ENCODE peak calls at places on chromosome 16, in five cellular contexts. J is tibial artery, D is fibroblast of lung, V is heart left ventricle, O is tibial nerve. U is an unnamed sample. For H3K4me1, the result is how much of the 10 kb centered on the place peaks cover.

GRCh38 chr16:8370374-8371015 is 219.8 kb downstream of the TMEM114 start:
- DNase-seq in J (no peak), D (peak), V (no peak), O (no peak), U (no peak)

GRCh38 chr16:73047536-73048291 is at the start of gene ZFHX3:
- DNase-seq in J (peak), D (peak), V (peak), O (peak), U (peak)

GRCh38 chr16:46573834-46574159 is 47.4 kb downstream of the SHCBP1 start:
- DNase-seq in J (no peak), D (no peak), V (no peak), O (no peak), U (no peak)

GRCh38 chr16:85149776-85150175 is 37.5 kb upstream of the CIBAR2 start:
- DNase-seq in J (no peak), D (peak), V (peak), O (no peak), U (peak)

GRCh38 chr16:1964506-1965471 is at the start of gene RPS2:
- DNase-seq in J (peak), D (peak), V (peak), O (peak), U (peak)

GRCh38 chr16:67150833-67151396 is at the start of gene B3GNT9:
- DNase-seq in J (peak), D (peak), V (peak), O (peak), U (peak)

GRCh38 chr16:80092686-80093085 is 448.1 kb upstream of the DYNLRB2 start:
- DNase-seq in J (no peak), D (peak), V (no peak), O (no peak), U (no peak)

GRCh38 chr16:57938936-57939871 is 31.7 kb downstream of the CNGB1 start:
- DNase-seq in J (peak), D (peak), V (peak), O (peak), U (peak)

GRCh38 chr16:82470506-82471196 is 156.1 kb upstream of the CDH13 start:
- DNase-seq in J (no peak), D (peak), V (no peak), O (no peak), U (no peak)

GRCh38 chr16:56048425-56049100 is 142.7 kb upstream of the GNAO1 start:
- DNase-seq in J (no peak), D (no peak), V (no peak), O (no peak), U (no peak)

GRCh38 chr16:7316266-7316888 is 16.3 kb upstream of the RBFOX1 start:
- DNase-seq in J (no peak), D (no peak), V (no peak), O (no peak), U (no peak)

GRCh38 chr16:68000024-68000423 is 740 bp upstream of the DPEP2 start:
- DNase-seq in J (no peak), D (no peak), V (no peak), O (no peak), U (no peak)

GRCh38 chr16:88857728-88858339 is 907 bp downstream of the TRAPPC2L start:
- DNase-seq in J (peak), D (peak), V (peak), O (peak), U (peak)

GRCh38 chr16:21283521-21284289 is 5.6 kb upstream of the CRYM start:
- DNase-seq in J (peak), D (peak), V (peak), O (peak), U (peak)

GRCh38 chr16:85079785-85080602 is 32.3 kb downstream of the CIBAR2 start:
- DNase-seq in J (no peak), D (no peak), V (no peak), O (no peak), U (no peak)

GRCh38 chr16:56747486-56748045 is 17.6 kb downstream of the NUP93 start:
- DNase-seq in J (no peak), D (peak), V (no peak), O (no peak), U (no peak)

GRCh38 chr16:57480127-57480753 is 6.1 kb downstream of the DOK4 start:
- DNase-seq in J (peak), D (peak), V (peak), O (no peak), U (peak)

GRCh38 chr16:50265260-50265659 is 1.1 kb upstream of the ADCY7 start:
- DNase-seq in J (no peak), D (no peak), V (no peak), O (no peak), U (peak)

GRCh38 chr16:14223632-14224031 is 152.5 kb downstream of the MRTFB start:
- DNase-seq in J (no peak), D (no peak), V (no peak), O (no peak), U (no peak)

GRCh38 chr16:80189481-80190163 is 351.2 kb upstream of the DYNLRB2 start:
- DNase-seq in J (no peak), D (no peak), V (no peak), O (no peak), U (no peak)

GRCh38 chr16:765971-766819 is 5.7 kb downstream of the MSLN start:
- DNase-seq in J (no peak), D (no peak), V (peak), O (no peak), U (no peak)

GRCh38 chr16:68564367-68564985 is 25.4 kb downstream of the ZFP90 start:
- DNase-seq in J (no peak), D (peak), V (no peak), O (no peak), U (no peak)

GRCh38 chr16:84391151-84391873 is 23.0 kb downstream of the ATP2C2 start:
- DNase-seq in J (no peak), D (peak), V (no peak), O (no peak), U (no peak)

GRCh38 chr16:10250137-10250850 is 68.1 kb upstream of the GRIN2A start:
- DNase-seq in J (no peak), D (no peak), V (no peak), O (no peak), U (no peak)

GRCh38 chr16:54446639-54447038 is 160.1 kb upstream of the IRX3 start:
- DNase-seq in J (peak), D (peak), V (peak), O (peak), U (peak)

GRCh38 chr16:82259731-82260130 is 89.7 kb upstream of the MPHOSPH6 start:
- DNase-seq in J (no peak), D (no peak), V (no peak), O (no peak), U (no peak)

GRCh38 chr16:1206786-1207185 is 18.3 kb downstream of the TPSG1 start:
- DNase-seq in J (no peak), D (no peak), V (no peak), O (no peak), U (no peak)

DNA sequence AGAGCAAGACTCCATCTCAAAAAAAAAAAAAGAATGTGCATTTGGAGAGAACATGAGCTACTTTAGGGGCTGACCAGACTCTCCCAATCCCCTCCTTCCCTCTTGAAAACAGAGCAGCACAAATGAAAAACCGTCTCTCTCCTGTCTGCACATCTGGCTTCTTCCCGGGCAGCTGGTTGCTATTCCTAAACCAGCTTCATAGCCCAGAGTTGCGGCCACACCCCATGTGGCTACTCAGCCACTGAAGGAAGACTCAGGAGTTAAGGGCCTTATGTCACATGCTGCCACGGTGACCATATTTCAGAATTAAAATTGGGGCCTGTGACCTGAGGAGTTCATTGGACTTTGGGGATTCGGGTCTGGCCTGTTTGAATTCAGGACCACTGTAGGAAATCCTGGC is 48.3 kb downstream of the KATNIP start:
- DNase-seq in J (no peak), D (no peak), V (no peak), O (no peak), U (no peak)
- H3K27ac ChIP-seq in J (no peak), D (no peak), V (no peak), O (no peak), U (no peak)

GRCh38 chr16:89920723-89921122 is 2.1 kb downstream of the MC1R start:
- DNase-seq in J (no peak), D (peak), V (no peak), O (no peak), U (no peak)
- H3K4me1 ChIP-seq in J (half or more), D (under half), V (half or more), O (half or more), U (under half)

GRCh38 chr16:70717065-70717464 is 31.2 kb upstream of the MTSS2 start:
- DNase-seq in J (no peak), D (no peak), V (no peak), O (no peak), U (no peak)

GRCh38 chr16:70714526-70715112 is 28.8 kb upstream of the MTSS2 start:
- DNase-seq in J (no peak), D (no peak), V (no peak), O (no peak), U (no peak)

GRCh38 chr16:70715860-70716357 is 30.1 kb upstream of the MTSS2 start:
- DNase-seq in J (no peak), D (peak), V (no peak), O (no peak), U (no peak)

GRCh38 chr16:70713781-70714180 is 27.9 kb upstream of the MTSS2 start:
- DNase-seq in J (no peak), D (no peak), V (no peak), O (no peak), U (no peak)

GRCh38 chr16:70715113-70715711 is 29.4 kb upstream of the MTSS2 start:
- DNase-seq in J (peak), D (peak), V (peak), O (peak), U (peak)
- TF ChIP-seq CTCF in J (peak), D (no peak), V (no peak), O (no peak), U (no peak)

GRCh38 chr16:11315499-11315898 is 29.8 kb upstream of the RMI2 start:
- DNase-seq in J (no peak), D (peak), V (no peak), O (no peak), U (no peak)
- H3K27ac ChIP-seq in J (no peak), D (no peak), V (no peak), O (no peak), U (no peak)

U was measured in psoas muscle.